ENCODE peak calls at places on chromosomes 11 and 22, in ten cellular contexts. I, F, A, P, R, O, J, N, C and Y are unnamed samples.

GRCh38 chr11:6387811-6388599 is 2.3 kb upstream of the SMPD1 start:
- DNase-seq in C (peak; percentile 53), J (no peak), I (no peak), F (no peak), A (peak; percentile 49), R (no peak), O (no peak), P (no peak), N (no peak), Y (peak; percentile 58)

GRCh38 chr22:46827072-46827780 is 64.8 kb downstream of the TBC1D22A start:
- DNase-seq in A (no peak), J (no peak), O (no peak), P (peak; percentile 43), C (no peak), F (peak; percentile 48), N (peak; percentile 66), I (peak; percentile 15), R (peak; percentile 16), Y (no peak)

GRCh38 chr11:78223320-78223954 is 34.7 kb downstream of the USP35 start:
- DNase-seq in P (no peak), N (no peak), F (no peak), I (no peak), R (no peak), C (no peak), A (no peak), J (no peak), O (no peak), Y (no peak)

GRCh38 chr11:95346207-95346718 is 115.3 kb upstream of the SESN3 start:
- DNase-seq in R (peak; percentile 22), N (no peak), J (no peak), A (no peak), O (no peak), P (no peak), F (no peak), I (no peak), C (no peak), Y (no peak)

GRCh38 chr11:66419825-66420224 is 1.0 kb upstream of the NPAS4 start:
- DNase-seq in I (peak; percentile 89), F (peak; percentile 72), J (no peak), N (peak; percentile 80), P (peak; percentile 70), A (no peak), R (no peak), O (peak; percentile 7), C (no peak), Y (no peak)

GRCh38 chr22:49269371-49269770 is 558.3 kb downstream of the BRD1 start:
- DNase-seq in P (no peak), A (no peak), J (no peak), N (no peak), I (no peak), F (no peak), C (no peak), O (no peak), R (no peak), Y (no peak)

GRCh38 chr11:10899542-10899830 is 41.6 kb upstream of the ZBED5 start:
- DNase-seq in C (no peak), J (no peak), I (peak; percentile 40), A (no peak), N (peak; percentile 82), R (peak; percentile 10), P (no peak), O (no peak), F (peak; percentile 30), Y (no peak)

GRCh38 chr11:11215944-11216343 is 137.1 kb downstream of the CSNK2A3 start:
- DNase-seq in C (no peak), J (no peak), N (no peak), A (no peak), I (no peak), R (no peak), F (no peak), P (no peak), O (peak; percentile 1), Y (no peak)

GRCh38 chr11:75547617-75548054 is 14.4 kb upstream of the SERPINH1 start:
- DNase-seq in O (peak; percentile 61), N (peak; percentile 89), I (peak; percentile 88), F (peak; percentile 83), J (no peak), R (peak; percentile 58), C (peak; percentile 53), P (peak; percentile 45), A (peak; percentile 74), Y (peak; percentile 85)

GRCh38 chr22:24247564-24248344 is 2.9 kb upstream of the GGT5 start:
- DNase-seq in O (no peak), C (peak; percentile 83), A (peak; percentile 95), P (peak; percentile 65), J (no peak), I (peak; percentile 97), R (peak; percentile 66), N (peak; percentile 97), F (peak; percentile 93), Y (peak; percentile 85)

GRCh38 chr22:45087802-45088201 is 75.9 kb upstream of the NUP50 start:
- DNase-seq in C (no peak), O (no peak), P (no peak), A (no peak), N (no peak), R (no peak), F (no peak), J (no peak), I (no peak), Y (no peak)